ENCODE peak calls at places on chromosomes 11 and 22, in six cellular contexts. R is testis, F is adrenal gland, W is IMR-90, X is tibial nerve, B is prostate gland. J is an unnamed sample.

GRCh38 chr11:7577883-7578242 is 64.1 kb downstream of the PPFIBP2 start:
- DNase-seq in W (peak), X (no peak), R (no peak), F (no peak), B (peak), J (no peak)

GRCh38 chr22:22811016-22812009 is 76.3 kb upstream of the IGLL5 start:
- DNase-seq in R (no peak), X (no peak), W (no peak), B (no peak), F (no peak), J (no peak)

GRCh38 chr11:104798794-104799193 is 99.5 kb downstream of the CASP12 start:
- DNase-seq in B (no peak), F (no peak), R (no peak), X (no peak), W (no peak), J (no peak)

GRCh38 chr11:16204261-16204660 is 152.1 kb downstream of the SOX6 start:
- DNase-seq in F (no peak), W (peak), B (no peak), R (no peak), X (no peak), J (no peak)

GRCh38 chr11:74611369-74611861 is 19.0 kb downstream of the POLD3 start:
- DNase-seq in B (no peak), X (no peak), F (no peak), W (peak), R (no peak), J (no peak)

GRCh38 chr11:126991596-126991995 is 9.0 kb downstream of the KIRREL3 start:
- DNase-seq in B (no peak), R (no peak), X (no peak), F (no peak), W (peak), J (no peak)

GRCh38 chr11:75174781-75175370 is 24.0 kb downstream of the SLCO2B1 start:
- DNase-seq in F (peak), R (peak), X (no peak), B (no peak), W (peak), J (no peak)

GRCh38 chr22:25221790-25222189 is 2.4 kb downstream of the CRYBB2 start:
- DNase-seq in B (no peak), X (no peak), F (no peak), W (no peak), R (no peak), J (no peak)

GRCh38 chr22:30891443-30891755 is 77.2 kb downstream of the MORC2 start:
- DNase-seq in F (no peak), W (no peak), B (no peak), R (no peak), X (no peak), J (peak)

GRCh38 chr11:45899448-45900174 is 7.5 kb downstream of the FREY1 start:
- DNase-seq in X (peak), W (peak), B (peak), F (peak), R (peak), J (peak)

GRCh38 chr22:50473088-50473487 is 1.7 kb downstream of the SBF1 start:
- DNase-seq in F (no peak), X (no peak), B (no peak), W (no peak), R (no peak), J (peak)

GRCh38 chr11:31958086-31958735 is 132.7 kb upstream of the RCN1 start:
- DNase-seq in X (peak), W (peak), B (no peak), F (peak), R (peak), J (peak)

GRCh38 chr11:110621826-110622225 is 90.4 kb downstream of the ARHGAP20 start:
- DNase-seq in F (no peak), B (no peak), W (peak), R (no peak), X (no peak), J (no peak)

GRCh38 chr22:22099194-22099486 is 116.6 kb upstream of the TOP3B start:
- DNase-seq in X (no peak), B (no peak), W (no peak), R (no peak), F (no peak), J (no peak)

GRCh38 chr11:15307600-15307999 is 192.9 kb downstream of the INSC start:
- DNase-seq in R (no peak), F (no peak), W (no peak), B (no peak), X (no peak), J (no peak)

GRCh38 chr11:37320921-37321320 is 722.9 kb upstream of the RAG2 start:
- DNase-seq in R (no peak), X (no peak), B (no peak), F (no peak), W (no peak), J (no peak)

GRCh38 chr11:128645968-128646367 is 47.9 kb upstream of the FLI1 start:
- DNase-seq in F (no peak), W (no peak), B (no peak), R (no peak), X (no peak), J (no peak)

GRCh38 chr22:27447316-27447715 is 354.2 kb downstream of the MN1 start:
- DNase-seq in F (no peak), R (no peak), B (no peak), W (no peak), X (no peak), J (no peak)

GRCh38 chr22:35749808-35750207 is 32.1 kb downstream of the APOL5 start:
- DNase-seq in F (no peak), W (no peak), R (no peak), B (no peak), X (no peak), J (no peak)

GRCh38 chr22:30309981-30310672 is 16.6 kb downstream of the TBC1D10A start:
- DNase-seq in F (no peak), B (peak), X (no peak), R (peak), W (peak), J (peak)

GRCh38 chr11:83835423-83835822 is 549.3 kb upstream of the CCDC90B start:
- DNase-seq in B (no peak), W (peak), R (no peak), F (no peak), X (no peak), J (no peak)

GRCh38 chr11:125082040-125082439 is 18.9 kb downstream of the SLC37A2 start:
- DNase-seq in R (no peak), X (no peak), B (no peak), F (no peak), W (no peak), J (no peak)

GRCh38 chr11:46484101-46484500 is 92.5 kb upstream of the CHRM4 start:
- DNase-seq in R (no peak), W (no peak), X (no peak), B (no peak), F (no peak), J (no peak)

GRCh38 chr11:12372111-12372510 is 5.3 kb upstream of the PARVA start:
- DNase-seq in W (no peak), R (no peak), X (no peak), F (no peak), B (no peak), J (no peak)

GRCh38 chr22:30968924-30969531 is at the start of gene TUG1:
- DNase-seq in R (peak), B (peak), F (peak), W (peak), X (peak), J (peak)

GRCh38 chr11:77190331-77191075 is 62.5 kb downstream of the MYO7A start:
- DNase-seq in W (no peak), B (no peak), F (no peak), X (no peak), R (no peak), J (no peak)

GRCh38 chr11:47176328-47177228 is at the start of gene ARFGAP2:
- DNase-seq in X (peak), F (peak), W (peak), B (peak), R (peak), J (peak)

GRCh38 chr22:50730941-50731661 is 6.9 kb upstream of the ACR start:
- DNase-seq in W (no peak), X (peak), R (peak), B (no peak), F (peak), J (no peak)

GRCh38 chr11:125902927-125903752 is at the start of gene PUS3:
- DNase-seq in W (peak), F (peak), X (peak), B (peak), R (peak), J (peak)

GRCh38 chr11:115623021-115623451 is 118.8 kb upstream of the CADM1 start:
- DNase-seq in F (peak), W (peak), R (peak), B (peak), X (no peak), J (peak)

GRCh38 chr11:76621466-76621865 is 49.1 kb downstream of the LRRC32 start:
- DNase-seq in X (no peak), R (no peak), W (no peak), F (no peak), B (no peak), J (no peak)

GRCh38 chr22:46538816-46539163 is 1.4 kb upstream of the CELSR1 start:
- DNase-seq in R (peak), F (no peak), X (no peak), W (peak), B (no peak), J (no peak)

GRCh38 chr11:120571476-120571875 is 59.9 kb downstream of the GRIK4 start:
- DNase-seq in R (no peak), W (no peak), F (no peak), X (no peak), B (no peak), J (no peak)

GRCh38 chr11:8261921-8262551 is 1.6 kb downstream of the LMO1 start:
- DNase-seq in R (no peak), B (no peak), X (no peak), F (no peak), W (no peak), J (no peak)

GRCh38 chr11:128713595-128713994 is 19.7 kb downstream of the FLI1 start:
- DNase-seq in X (no peak), B (no peak), F (no peak), W (no peak), R (no peak), J (no peak)

GRCh38 chr22:49372530-49373288 is 455.0 kb downstream of the BRD1 start:
- DNase-seq in R (peak), X (no peak), W (no peak), B (peak), F (no peak), J (no peak)

GRCh38 chr22:23109441-23109978 is 32.3 kb downstream of the RSPH14 start:
- DNase-seq in W (no peak), R (no peak), X (no peak), B (no peak), F (no peak), J (no peak)

DNA sequence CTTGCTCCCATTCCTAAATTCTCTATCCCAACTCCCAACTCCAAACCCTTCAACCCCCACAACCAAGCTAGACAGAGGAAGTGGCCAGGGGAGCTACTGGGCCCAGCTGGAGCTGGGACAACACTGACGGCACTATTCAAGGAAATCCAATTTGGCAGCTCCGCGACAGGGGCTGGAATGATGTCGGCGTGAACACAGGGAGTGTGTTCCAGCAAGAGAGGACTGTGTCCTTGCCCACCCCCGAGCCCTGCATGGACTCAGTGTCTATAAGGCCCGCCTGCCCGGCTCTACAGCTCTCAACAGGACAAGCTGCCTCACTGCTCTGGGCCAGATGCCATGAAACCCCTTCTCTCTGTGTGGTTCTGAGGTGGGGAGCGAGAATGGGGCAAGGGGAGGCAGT is 11.3 kb downstream of the PCSK7 start:
- DNase-seq in B (no peak), F (peak), W (no peak), R (peak), X (no peak), J (no peak)
- TF ChIP-seq POLR2A in B (no peak), F (no peak), W (no peak), R (no peak), X (no peak), J (no peak)

DNA sequence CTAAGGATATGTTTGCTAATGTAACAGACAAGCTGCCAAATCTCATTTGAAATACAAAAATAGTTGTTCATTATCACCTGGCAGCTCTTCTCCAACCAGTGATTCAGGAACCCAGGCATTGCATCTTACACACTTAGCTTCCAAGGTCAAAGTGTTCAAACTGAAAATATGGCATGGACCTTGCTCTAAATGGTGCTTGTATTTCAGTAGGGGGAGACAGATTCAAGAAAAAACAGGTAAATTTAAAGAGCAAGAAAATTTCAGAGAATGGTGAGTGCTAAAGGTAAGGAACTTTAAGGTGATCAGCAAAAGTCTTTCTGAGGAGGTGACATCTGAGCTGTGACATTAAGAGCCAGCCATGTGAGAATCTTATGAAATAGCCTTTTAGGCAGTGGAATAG is 82.8 kb upstream of the E2F8 start:
- DNase-seq in W (no peak), B (no peak), R (no peak), F (no peak), X (no peak), J (no peak)
- TF ChIP-seq CTCF in W (peak), B (no peak), R (no peak), F (no peak), X (no peak), J (no peak)

DNA sequence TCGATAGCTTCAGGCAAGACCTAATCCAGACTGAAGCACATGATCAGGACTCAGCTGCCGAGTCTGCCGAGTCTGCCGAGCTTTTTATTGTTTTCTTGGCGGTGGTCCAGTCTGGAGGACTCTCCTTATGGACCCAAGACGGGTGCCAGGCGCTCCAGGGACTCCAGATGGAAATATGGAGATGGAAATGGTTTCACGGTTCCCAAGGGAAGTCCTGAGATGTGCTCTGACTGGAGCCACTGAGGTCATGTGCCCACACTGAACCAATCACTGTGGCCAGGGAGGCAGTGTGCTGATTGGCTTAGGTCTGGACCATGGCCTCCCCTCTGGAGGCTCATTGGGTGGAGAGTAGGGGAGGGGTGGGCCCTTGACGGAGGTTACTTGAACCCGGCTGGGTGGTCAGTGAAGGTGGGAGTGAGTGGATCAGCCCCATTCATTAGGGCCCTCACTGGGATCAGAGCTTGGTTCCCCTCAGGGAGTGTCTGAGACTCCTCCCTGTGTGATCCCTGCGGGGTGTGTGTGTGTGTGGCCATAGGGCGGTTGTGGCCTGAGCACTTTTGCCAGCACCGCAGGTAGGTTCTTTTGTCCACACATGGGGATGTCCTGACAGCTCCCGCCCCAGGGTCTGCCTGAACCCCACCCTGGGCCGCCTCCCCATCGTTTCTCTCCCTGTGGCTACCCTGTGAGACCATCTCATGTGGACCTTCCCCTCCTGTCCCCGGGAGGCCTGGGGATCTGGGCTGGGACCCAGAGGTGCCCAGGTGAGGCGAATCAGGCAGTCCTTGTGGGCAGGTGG is 14.0 kb downstream of the RPS6KA4 start:
- DNase-seq in R (peak), W (no peak), X (no peak), F (no peak), B (no peak), J (no peak)
- TF ChIP-seq POLR2A in R (no peak), W (no peak), X (no peak), F (no peak), B (no peak), J (no peak)

GRCh38 chr11:63534076-63534475 is 2.5 kb upstream of the PLAAT4 start:
- DNase-seq in X (no peak), R (no peak), F (no peak), B (no peak), W (no peak), J (no peak)
- TF ChIP-seq CTCF in X (no peak), R (no peak), F (no peak), B (no peak), W (no peak), J (no peak)